ENCODE peak calls at places on chromosome 21, in four cellular contexts. P, B, L and G are unnamed samples. For H3K9me3 and H3K27me3, the result is how much of the 10 kb centered on the place peaks cover.

GRCh38 chr21:42358937-42359336 is 7.4 kb downstream of the TFF1 start:
- DNase-seq in B (no peak), P (no peak), L (peak), G (no peak)

GRCh38 chr21:43921602-43921978 is 56.6 kb downstream of the AGPAT3 start:
- DNase-seq in B (no peak), L (peak), P (no peak), G (no peak)

GRCh38 chr21:38170705-38171682 is 85.8 kb upstream of the KCNJ15 start:
- DNase-seq in B (peak), P (peak), L (no peak), G (no peak)

GRCh38 chr21:44418108-44418875 is 37.0 kb upstream of the LRRC3 start:
- DNase-seq in L (peak), P (no peak), B (no peak), G (no peak)

GRCh38 chr21:38478782-38479181 is 19.5 kb downstream of the ERG start:
- DNase-seq in P (peak), B (no peak), L (no peak), G (no peak)

GRCh38 chr21:44011774-44012473 is at the start of gene TRAPPC10:
- DNase-seq in P (peak), B (peak), L (peak), G (peak)

GRCh38 chr21:20902998-20903397 is 95.2 kb upstream of the NCAM2 start:
- DNase-seq in P (no peak), L (no peak), B (no peak), G (no peak)

GRCh38 chr21:42760977-42761751 is 107.7 kb downstream of the PDE9A start:
- DNase-seq in P (no peak), B (no peak), L (no peak), G (no peak)

GRCh38 chr21:21481238-21481637 is 483.0 kb downstream of the NCAM2 start:
- DNase-seq in P (no peak), B (no peak), L (no peak), G (no peak)

GRCh38 chr21:43345746-43346409 is 81.1 kb downstream of the SIK1 start:
- DNase-seq in L (no peak), P (peak), B (no peak), G (peak)

GRCh38 chr21:38804617-38805281 is 980 bp upstream of the ETS2 start:
- DNase-seq in P (peak), L (peak), B (no peak), G (no peak)

GRCh38 chr21:27462786-27463185 is 495.9 kb upstream of the ADAMTS5 start:
- DNase-seq in L (no peak), P (no peak), B (no peak), G (no peak)
- H3K9me3 ChIP-seq in L (under half), P (under half), B (under half), G (under half)

DNA sequence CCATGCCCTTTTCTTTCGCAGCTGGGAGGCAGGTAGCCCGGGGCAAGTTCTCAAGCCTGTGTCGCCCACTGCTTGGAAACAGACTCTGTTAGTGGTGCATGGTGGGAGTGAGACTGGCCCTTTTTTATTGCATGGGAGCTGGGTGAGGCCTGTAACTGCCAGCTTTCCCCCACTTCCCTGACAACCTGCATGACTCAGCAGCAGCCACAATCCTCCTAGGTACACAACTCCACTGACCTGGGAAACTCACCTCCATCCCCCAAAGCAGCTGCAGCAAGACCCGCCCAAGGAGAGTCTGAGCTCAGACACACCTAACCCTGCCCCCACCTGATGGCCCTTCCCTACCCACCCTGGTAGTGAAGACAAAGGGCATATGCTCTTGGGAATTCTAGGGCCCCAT is 25.8 kb downstream of the PIGP start:
- DNase-seq in P (no peak), B (no peak), L (no peak), G (no peak)
- H3K27me3 ChIP-seq in P (under half), B (under half), L (under half), G (under half)

GRCh38 chr21:15057290-15057689 is 7.5 kb downstream of the NRIP1 start:
- DNase-seq in P (peak), L (no peak), B (peak), G (no peak)
- H3K4me3 ChIP-seq in P (no peak), L (no peak), B (no peak), G (no peak)

GRCh38 chr21:45984584-45985095 is 3.1 kb downstream of the COL6A1 start:
- DNase-seq in B (no peak), L (no peak), P (no peak), G (no peak)

GRCh38 chr21:45983981-45984551 is 2.5 kb downstream of the COL6A1 start:
- DNase-seq in P (no peak), B (no peak), L (peak), G (no peak)

GRCh38 chr21:45986316-45987051 is 4.9 kb downstream of the COL6A1 start:
- DNase-seq in B (no peak), P (no peak), L (peak), G (no peak)

GRCh38 chr21:45987121-45987711 is 5.6 kb downstream of the COL6A1 start:
- DNase-seq in L (peak), P (no peak), B (no peak), G (no peak)

DNA sequence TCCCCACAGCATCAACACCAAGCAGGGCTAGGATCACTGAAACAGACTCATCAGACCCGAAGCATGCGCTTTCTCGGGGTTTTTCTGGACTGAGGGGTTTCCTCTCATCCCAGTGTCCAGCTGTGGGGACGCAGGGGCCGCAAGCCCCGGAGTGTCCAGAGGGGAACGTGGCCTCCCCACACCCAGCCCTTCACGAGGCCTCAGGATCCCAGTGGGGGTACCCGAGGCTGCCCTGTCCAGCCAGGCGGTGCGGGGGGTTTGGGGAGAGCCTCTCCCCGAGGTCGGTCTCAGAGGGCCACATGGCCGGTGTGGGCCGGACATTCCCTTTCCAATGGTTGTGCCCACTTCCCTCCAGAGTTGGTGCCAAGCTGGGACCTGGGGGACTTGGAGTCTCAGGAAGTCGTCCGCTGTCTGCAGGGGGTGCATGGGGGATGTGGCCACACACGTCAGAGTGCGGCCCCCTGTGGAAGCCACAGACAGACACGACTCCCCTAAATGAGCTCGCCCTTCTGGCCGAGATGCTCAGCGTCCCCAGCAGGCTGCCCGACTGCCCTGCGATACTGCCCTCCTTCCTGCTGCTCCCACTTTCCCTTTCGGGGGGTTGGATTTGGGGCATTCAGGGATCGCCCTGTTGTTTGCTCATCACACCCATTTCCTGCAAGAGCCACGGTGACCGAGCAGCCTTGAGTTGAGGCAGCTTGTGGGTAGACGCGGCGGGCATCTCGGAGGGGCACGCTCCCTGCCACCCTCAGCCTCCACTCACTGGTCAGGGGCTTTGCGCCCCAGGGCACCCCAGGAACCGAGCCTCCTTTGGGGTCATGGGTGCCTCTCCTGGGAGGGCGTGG is 4.1 kb downstream of the COL6A1 start:
- DNase-seq in B (no peak), L (peak), P (no peak), G (no peak)
- H3K9me3 ChIP-seq in B (under half), L (under half), P (under half), G (under half)

GRCh38 chr21:33112151-33112550 is 42.2 kb downstream of the OLIG1 start:
- DNase-seq in B (no peak), P (no peak), L (no peak), G (no peak)

GRCh38 chr21:33114276-33114675 is 44.3 kb downstream of the OLIG1 start:
- DNase-seq in B (no peak), P (no peak), L (no peak), G (no peak)

GRCh38 chr21:33110340-33110715 is 40.4 kb downstream of the OLIG1 start:
- DNase-seq in P (no peak), B (no peak), L (peak), G (no peak)

GRCh38 chr21:33111577-33111976 is 41.6 kb downstream of the OLIG1 start:
- DNase-seq in B (no peak), P (no peak), L (no peak), G (no peak)

DNA sequence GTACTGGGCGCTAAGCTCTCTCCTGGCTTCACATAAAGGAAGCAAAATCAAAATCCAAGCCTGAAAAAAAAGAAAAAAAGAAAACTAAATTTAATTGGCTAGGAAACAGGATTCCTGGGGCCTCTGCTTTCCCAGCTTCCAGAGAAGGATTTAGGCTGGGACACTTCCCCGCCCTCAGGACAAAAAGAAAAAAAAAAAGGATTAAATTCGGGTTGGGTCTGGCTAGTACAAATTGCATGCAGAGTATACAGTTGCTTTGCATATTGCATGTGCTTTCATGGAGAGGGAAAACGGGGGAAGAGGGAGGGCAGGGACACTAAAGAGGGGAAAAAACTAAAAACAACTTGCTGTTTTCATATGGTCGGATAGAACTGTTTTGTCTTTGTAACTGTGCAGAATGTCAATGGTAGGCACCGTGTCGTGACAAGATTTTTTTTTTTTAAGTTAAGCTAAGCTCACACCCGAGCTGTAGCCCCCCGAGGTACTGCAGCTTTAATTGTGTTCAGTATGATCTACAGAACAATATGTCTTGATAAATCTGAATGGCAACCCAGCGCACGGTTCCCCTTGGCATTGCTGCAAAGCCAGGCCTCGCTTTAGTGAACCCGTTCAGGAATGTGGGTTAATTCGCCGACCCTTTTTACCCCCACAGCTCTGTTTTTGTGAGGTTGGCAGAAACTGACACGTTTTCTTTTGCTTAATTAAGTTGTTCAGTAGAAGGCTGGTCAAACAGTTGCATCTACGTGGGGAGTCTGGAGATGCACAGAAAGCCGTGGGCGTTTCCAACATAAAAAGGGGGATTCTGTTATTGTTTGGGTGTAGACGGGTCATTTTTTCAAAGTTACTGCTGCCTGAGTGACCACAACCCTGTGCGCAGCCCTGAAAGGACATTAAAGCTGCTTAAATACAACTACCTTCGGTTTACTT is 43.0 kb downstream of the OLIG1 start:
- DNase-seq in P (no peak), L (no peak), B (no peak), G (no peak)
- H3K27me3 ChIP-seq in P (half or more), L (under half), B (half or more), G (half or more)

DNA sequence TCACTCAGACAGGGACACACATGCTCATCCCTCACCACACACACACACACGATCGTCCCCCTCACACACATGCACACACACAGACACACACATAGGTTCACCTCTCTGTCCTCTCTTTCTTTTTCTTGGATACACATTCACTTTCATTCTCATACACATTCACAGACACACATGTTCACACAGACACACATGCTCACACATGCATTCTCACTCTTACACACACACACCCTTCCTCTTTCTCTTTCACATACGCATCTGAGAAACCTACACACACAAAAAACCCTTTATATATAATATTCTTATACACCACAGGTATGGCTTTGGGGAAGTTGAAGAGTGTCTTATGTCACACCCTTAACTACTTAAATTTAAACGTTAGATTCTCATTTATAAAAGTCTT is 248.6 kb upstream of the RUNX1 start:
- DNase-seq in B (no peak), L (no peak), P (no peak), G (no peak)
- H3K4me3 ChIP-seq in B (no peak), L (no peak), P (no peak), G (no peak)